ENCODE peak calls at places on chromosome 13, in nine cellular contexts. One of them, this sample, is unnamed.

GRCh38 chr13:38398810-38399493 is 49.3 kb downstream of the UFM1 start:
- DNase-seq in endothelial cell of umbilical vein: no peak
- DNase-seq in H9: no peak
- DNase-seq in hepatocyte: peak; percentile 15
- DNase-seq in PC-3: peak; percentile 8
- DNase-seq in GM23248: peak; percentile 91
- DNase-seq in HepG2: no peak
- DNase-seq in mammary epithelial cell: peak; percentile 95
- DNase-seq in H1: no peak
- DNase-seq in this sample: no peak

GRCh38 chr13:46469064-46469463 is 82.0 kb upstream of the RUBCNL start:
- DNase-seq in GM23248: peak; percentile 72
- DNase-seq in H1: no peak
- DNase-seq in mammary epithelial cell: no peak
- DNase-seq in H9: no peak
- DNase-seq in HepG2: no peak
- DNase-seq in endothelial cell of umbilical vein: no peak
- DNase-seq in hepatocyte: peak; percentile 49
- DNase-seq in PC-3: peak; percentile 26
- DNase-seq in this sample: no peak

GRCh38 chr13:49627831-49628652 is at the start of gene ARL11:
- DNase-seq in GM23248: no peak
- DNase-seq in PC-3: no peak
- DNase-seq in endothelial cell of umbilical vein: no peak
- DNase-seq in H1: peak; percentile 73
- DNase-seq in mammary epithelial cell: no peak
- DNase-seq in hepatocyte: peak; percentile 31
- DNase-seq in H9: peak; percentile 92
- DNase-seq in HepG2: no peak
- DNase-seq in this sample: peak; percentile 96

GRCh38 chr13:41064493-41064892 is 3.2 kb downstream of the WBP4 start:
- DNase-seq in mammary epithelial cell: peak; percentile 15
- DNase-seq in PC-3: peak; percentile 68
- DNase-seq in endothelial cell of umbilical vein: peak; percentile 83
- DNase-seq in H9: no peak
- DNase-seq in hepatocyte: no peak
- DNase-seq in H1: no peak
- DNase-seq in HepG2: no peak
- DNase-seq in GM23248: peak; percentile 87
- DNase-seq in this sample: peak; percentile 14

GRCh38 chr13:51396352-51396751 is 56.5 kb downstream of the INTS6 start:
- DNase-seq in GM23248: peak; percentile 65
- DNase-seq in hepatocyte: no peak
- DNase-seq in H1: no peak
- DNase-seq in HepG2: no peak
- DNase-seq in H9: no peak
- DNase-seq in endothelial cell of umbilical vein: no peak
- DNase-seq in PC-3: no peak
- DNase-seq in mammary epithelial cell: no peak
- DNase-seq in this sample: no peak

GRCh38 chr13:59337070-59337469 is 826.7 kb downstream of the DIAPH3 start:
- DNase-seq in hepatocyte: peak; percentile 19
- DNase-seq in GM23248: no peak
- DNase-seq in PC-3: no peak
- DNase-seq in mammary epithelial cell: no peak
- DNase-seq in H9: no peak
- DNase-seq in H1: no peak
- DNase-seq in endothelial cell of umbilical vein: peak; percentile 65
- DNase-seq in HepG2: no peak
- DNase-seq in this sample: no peak

GRCh38 chr13:61247149-61247936 is 168.3 kb downstream of the PCDH20 start:
- DNase-seq in endothelial cell of umbilical vein: no peak
- DNase-seq in hepatocyte: no peak
- DNase-seq in H9: no peak
- DNase-seq in PC-3: no peak
- DNase-seq in HepG2: no peak
- DNase-seq in mammary epithelial cell: no peak
- DNase-seq in GM23248: no peak
- DNase-seq in H1: no peak
- DNase-seq in this sample: no peak

GRCh38 chr13:32581177-32581786 is 5.0 kb upstream of the PDS5B start:
- DNase-seq in hepatocyte: peak; percentile 47
- DNase-seq in PC-3: peak; percentile 44
- DNase-seq in H9: no peak
- DNase-seq in HepG2: peak; percentile 14
- DNase-seq in endothelial cell of umbilical vein: peak; percentile 26
- DNase-seq in H1: no peak
- DNase-seq in mammary epithelial cell: no peak
- DNase-seq in GM23248: peak; percentile 67
- DNase-seq in this sample: peak; percentile 69

GRCh38 chr13:78298657-78299056 is 304.7 kb downstream of the POU4F1 start:
- DNase-seq in HepG2: no peak
- DNase-seq in H9: no peak
- DNase-seq in mammary epithelial cell: peak; percentile 22
- DNase-seq in GM23248: peak; percentile 19
- DNase-seq in endothelial cell of umbilical vein: peak; percentile 13
- DNase-seq in H1: no peak
- DNase-seq in PC-3: peak; percentile 4
- DNase-seq in hepatocyte: no peak
- DNase-seq in this sample: no peak

GRCh38 chr13:74153316-74153715 is 19.1 kb upstream of the KLF12 start:
- DNase-seq in GM23248: no peak
- DNase-seq in H9: no peak
- DNase-seq in endothelial cell of umbilical vein: no peak
- DNase-seq in mammary epithelial cell: peak; percentile 15
- DNase-seq in hepatocyte: no peak
- DNase-seq in PC-3: no peak
- DNase-seq in HepG2: no peak
- DNase-seq in H1: no peak
- DNase-seq in this sample: no peak

GRCh38 chr13:35191883-35192282 is 249.8 kb downstream of the NBEA start:
- DNase-seq in PC-3: no peak
- DNase-seq in hepatocyte: no peak
- DNase-seq in H1: no peak
- DNase-seq in H9: no peak
- DNase-seq in endothelial cell of umbilical vein: no peak
- DNase-seq in GM23248: no peak
- DNase-seq in mammary epithelial cell: no peak
- DNase-seq in HepG2: no peak
- DNase-seq in this sample: no peak

GRCh38 chr13:37617162-37617561 is 18.6 kb upstream of the POSTN start:
- DNase-seq in endothelial cell of umbilical vein: peak; percentile 59
- DNase-seq in H9: no peak
- DNase-seq in hepatocyte: peak; percentile 6
- DNase-seq in mammary epithelial cell: peak; percentile 24
- DNase-seq in H1: no peak
- DNase-seq in HepG2: no peak
- DNase-seq in GM23248: peak; percentile 69
- DNase-seq in PC-3: peak; percentile 39
- DNase-seq in this sample: no peak

GRCh38 chr13:113785051-113786010 is 26.3 kb downstream of the TMEM255B start:
- DNase-seq in mammary epithelial cell: peak; percentile 99
- DNase-seq in GM23248: peak; percentile 81
- DNase-seq in H1: no peak
- DNase-seq in endothelial cell of umbilical vein: peak; percentile 80
- DNase-seq in HepG2: no peak
- DNase-seq in PC-3: peak; percentile 97
- DNase-seq in hepatocyte: no peak
- DNase-seq in H9: no peak
- DNase-seq in this sample: no peak
- H3K4me2 ChIP-seq in mammary epithelial cell: peak overlapping the region; percentile 45
- H3K4me2 ChIP-seq in GM23248: no peak overlapping the region
- H3K4me2 ChIP-seq in H1: no peak overlapping the region
- H3K4me2 ChIP-seq in endothelial cell of umbilical vein: no peak overlapping the region
- H3K4me2 ChIP-seq in HepG2: no peak overlapping the region
- H3K4me2 ChIP-seq in PC-3: peak overlapping the region; percentile 77
- H3K4me2 ChIP-seq in hepatocyte: no peak overlapping the region
- H3K4me2 ChIP-seq in H9: no peak overlapping the region
- H3K4me2 ChIP-seq in this sample: no peak overlapping the region

GRCh38 chr13:20263393-20264044 is 31.4 kb upstream of the GJB6 start:
- DNase-seq in endothelial cell of umbilical vein: no peak
- DNase-seq in H1: no peak
- DNase-seq in HepG2: peak; percentile 59
- DNase-seq in hepatocyte: peak; percentile 32
- DNase-seq in PC-3: no peak
- DNase-seq in mammary epithelial cell: no peak
- DNase-seq in H9: no peak
- DNase-seq in GM23248: no peak
- DNase-seq in this sample: no peak

GRCh38 chr13:20258963-20259288 is 26.8 kb upstream of the GJB6 start:
- DNase-seq in mammary epithelial cell: no peak
- DNase-seq in H9: no peak
- DNase-seq in hepatocyte: no peak
- DNase-seq in endothelial cell of umbilical vein: no peak
- DNase-seq in PC-3: no peak
- DNase-seq in H1: no peak
- DNase-seq in HepG2: no peak
- DNase-seq in GM23248: no peak
- DNase-seq in this sample: no peak

GRCh38 chr13:20254076-20254475 is 22.0 kb upstream of the GJB6 start:
- DNase-seq in endothelial cell of umbilical vein: no peak
- DNase-seq in HepG2: no peak
- DNase-seq in PC-3: peak; percentile 63
- DNase-seq in H1: no peak
- DNase-seq in H9: no peak
- DNase-seq in mammary epithelial cell: no peak
- DNase-seq in hepatocyte: no peak
- DNase-seq in GM23248: no peak
- DNase-seq in this sample: no peak

DNA sequence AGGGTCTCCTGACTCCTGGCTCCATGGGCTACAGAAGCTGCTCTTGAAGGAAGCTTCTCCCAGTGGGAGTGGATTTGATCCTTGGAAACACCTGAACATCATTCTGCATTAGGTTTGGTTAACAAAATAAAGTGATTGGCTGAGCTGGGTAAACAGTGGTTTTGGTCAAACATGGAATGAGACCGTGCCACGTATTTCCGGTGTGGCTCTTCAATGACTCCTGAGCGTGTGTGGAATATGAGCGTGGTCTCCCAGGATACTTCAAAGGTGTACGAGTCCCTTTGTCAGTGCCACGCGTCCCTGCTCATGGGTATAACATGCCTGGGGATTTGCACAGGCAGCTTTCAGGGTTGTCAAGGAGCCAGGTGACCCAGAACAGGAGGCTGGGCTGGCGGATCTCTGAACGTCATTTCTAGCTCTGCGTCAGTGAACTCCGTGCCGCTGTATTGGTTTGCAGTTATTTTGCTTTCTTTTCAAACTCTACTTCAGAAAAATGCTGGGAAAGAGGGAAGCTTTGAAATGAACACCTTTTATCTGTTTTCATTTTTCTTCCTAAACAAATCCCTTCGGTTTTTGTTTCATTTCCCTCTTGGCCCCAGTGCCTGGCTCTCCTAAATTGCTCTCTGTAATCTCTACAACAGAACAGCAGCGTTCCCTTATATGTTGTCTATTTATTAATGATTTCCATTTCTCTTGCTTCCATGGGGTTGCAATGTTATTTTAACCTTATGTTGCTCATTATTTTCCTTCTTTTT is 26.3 kb upstream of the GJB6 start:
- DNase-seq in H1: no peak
- DNase-seq in PC-3: no peak
- DNase-seq in endothelial cell of umbilical vein: no peak
- DNase-seq in GM23248: peak; percentile 35
- DNase-seq in HepG2: no peak
- DNase-seq in mammary epithelial cell: peak; percentile 37
- DNase-seq in hepatocyte: no peak
- DNase-seq in H9: no peak
- DNase-seq in this sample: no peak
- H3K4me2 ChIP-seq in H1: no peak overlapping the region
- H3K4me2 ChIP-seq in PC-3: peak overlapping the region; percentile 64
- H3K4me2 ChIP-seq in endothelial cell of umbilical vein: no peak overlapping the region
- H3K4me2 ChIP-seq in GM23248: peak overlapping the region; percentile 53
- H3K4me2 ChIP-seq in HepG2: peak overlapping the region; percentile 78
- H3K4me2 ChIP-seq in mammary epithelial cell: peak overlapping the region; percentile 73
- H3K4me2 ChIP-seq in hepatocyte: no peak overlapping the region
- H3K4me2 ChIP-seq in H9: no peak overlapping the region
- H3K4me2 ChIP-seq in this sample: no peak overlapping the region

GRCh38 chr13:110113284-110113764 is 193.6 kb downstream of the COL4A1 start:
- DNase-seq in PC-3: peak; percentile 73
- DNase-seq in GM23248: peak; percentile 91
- DNase-seq in H1: no peak
- DNase-seq in mammary epithelial cell: peak; percentile 87
- DNase-seq in hepatocyte: no peak
- DNase-seq in endothelial cell of umbilical vein: no peak
- DNase-seq in H9: no peak
- DNase-seq in HepG2: no peak
- DNase-seq in this sample: no peak

GRCh38 chr13:110119943-110120905 is 186.7 kb downstream of the COL4A1 start:
- DNase-seq in hepatocyte: no peak
- DNase-seq in endothelial cell of umbilical vein: no peak
- DNase-seq in mammary epithelial cell: peak; percentile 75
- DNase-seq in H1: no peak
- DNase-seq in GM23248: peak; percentile 27
- DNase-seq in H9: peak; percentile 15
- DNase-seq in HepG2: no peak
- DNase-seq in PC-3: peak; percentile 73
- DNase-seq in this sample: no peak

GRCh38 chr13:110118106-110118505 is 188.9 kb downstream of the COL4A1 start:
- DNase-seq in H9: peak; percentile 26
- DNase-seq in endothelial cell of umbilical vein: no peak
- DNase-seq in PC-3: no peak
- DNase-seq in GM23248: no peak
- DNase-seq in H1: no peak
- DNase-seq in mammary epithelial cell: no peak
- DNase-seq in hepatocyte: no peak
- DNase-seq in HepG2: no peak
- DNase-seq in this sample: no peak

GRCh38 chr13:110114351-110114750 is 192.6 kb downstream of the COL4A1 start:
- DNase-seq in endothelial cell of umbilical vein: no peak
- DNase-seq in GM23248: peak; percentile 54
- DNase-seq in PC-3: peak; percentile 44
- DNase-seq in hepatocyte: no peak
- DNase-seq in HepG2: no peak
- DNase-seq in mammary epithelial cell: no peak
- DNase-seq in H9: no peak
- DNase-seq in H1: no peak
- DNase-seq in this sample: no peak

DNA sequence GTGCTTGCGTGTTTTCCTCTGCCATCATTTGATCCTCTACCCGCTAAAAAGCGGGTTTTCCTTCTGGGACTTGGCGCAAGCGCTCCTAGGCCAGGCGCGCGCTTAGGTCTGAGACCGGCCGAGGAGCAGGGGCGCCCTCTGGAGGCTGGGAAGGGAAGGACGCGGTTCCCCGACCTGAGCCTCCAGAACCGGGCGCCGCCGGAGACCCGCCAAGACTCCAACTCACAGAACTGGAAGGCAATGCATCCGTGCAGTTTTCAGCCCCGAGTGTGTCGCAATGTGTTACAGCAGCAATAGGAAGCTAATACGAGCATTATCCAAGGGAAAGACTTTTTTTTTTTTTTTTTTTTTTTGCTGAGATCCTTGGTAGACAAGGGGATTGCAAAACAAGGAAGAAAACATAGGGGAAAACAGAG is 190.9 kb downstream of the COL4A1 start:
- DNase-seq in HepG2: peak; percentile 4
- DNase-seq in PC-3: peak; percentile 76
- DNase-seq in hepatocyte: peak; percentile 86
- DNase-seq in H1: no peak
- DNase-seq in H9: peak; percentile 82
- DNase-seq in endothelial cell of umbilical vein: peak; percentile 59
- DNase-seq in mammary epithelial cell: no peak
- DNase-seq in GM23248: peak; percentile 60
- DNase-seq in this sample: peak; percentile 66
- H3K4me2 ChIP-seq in HepG2: no peak overlapping the region
- H3K4me2 ChIP-seq in PC-3: peak overlapping the region; percentile 43
- H3K4me2 ChIP-seq in hepatocyte: peak overlapping the region; percentile 62
- H3K4me2 ChIP-seq in H1: no peak overlapping the region
- H3K4me2 ChIP-seq in H9: no peak overlapping the region
- H3K4me2 ChIP-seq in endothelial cell of umbilical vein: no peak overlapping the region
- H3K4me2 ChIP-seq in mammary epithelial cell: no peak overlapping the region
- H3K4me2 ChIP-seq in GM23248: no peak overlapping the region
- H3K4me2 ChIP-seq in this sample: no peak overlapping the region

GRCh38 chr13:53782400-53783030 is 753.9 kb downstream of the OLFM4 start:
- DNase-seq in HepG2: peak; percentile 33
- DNase-seq in GM23248: peak; percentile 68
- DNase-seq in H9: peak; percentile 33
- DNase-seq in PC-3: peak; percentile 67
- DNase-seq in H1: no peak
- DNase-seq in mammary epithelial cell: peak; percentile 20
- DNase-seq in hepatocyte: peak; percentile 83
- DNase-seq in endothelial cell of umbilical vein: peak; percentile 57
- DNase-seq in this sample: peak; percentile 82
- H3K4me2 ChIP-seq in HepG2: no peak overlapping the region
- H3K4me2 ChIP-seq in GM23248: peak overlapping the region; percentile 82
- H3K4me2 ChIP-seq in H9: no peak overlapping the region
- H3K4me2 ChIP-seq in PC-3: peak overlapping the region; percentile 79
- H3K4me2 ChIP-seq in H1: no peak overlapping the region
- H3K4me2 ChIP-seq in mammary epithelial cell: peak overlapping the region; percentile 26
- H3K4me2 ChIP-seq in hepatocyte: peak overlapping the region; percentile 69
- H3K4me2 ChIP-seq in endothelial cell of umbilical vein: peak overlapping the region; percentile 30
- H3K4me2 ChIP-seq in this sample: no peak overlapping the region

This sample was measured in Karpas-422.